ENCODE peak calls at places on chromosomes 12 and 14, in nine cellular contexts. One of them, this sample, is unnamed.

GRCh38 chr14:31139301-31139847 is 68.2 kb downstream of the HECTD1 start:
- DNase-seq in fibroblast of lung: no peak
- DNase-seq in mucosa of descending colon: no peak
- DNase-seq in HFFc6: no peak
- DNase-seq in AG09319: no peak
- DNase-seq in foreskin fibroblast: no peak
- DNase-seq in omental fat pad: no peak
- DNase-seq in type B pancreatic cell: no peak
- DNase-seq in upper lobe of left lung: no peak
- DNase-seq in this sample: no peak

GRCh38 chr12:90908465-90908864 is 46.5 kb downstream of the CCER1 start:
- DNase-seq in omental fat pad: no peak
- DNase-seq in upper lobe of left lung: no peak
- DNase-seq in type B pancreatic cell: no peak
- DNase-seq in fibroblast of lung: peak
- DNase-seq in mucosa of descending colon: no peak
- DNase-seq in AG09319: peak
- DNase-seq in HFFc6: peak
- DNase-seq in foreskin fibroblast: peak
- DNase-seq in this sample: no peak

GRCh38 chr12:44847403-44847802 is 28.7 kb downstream of the NELL2 start:
- DNase-seq in omental fat pad: no peak
- DNase-seq in upper lobe of left lung: no peak
- DNase-seq in AG09319: no peak
- DNase-seq in mucosa of descending colon: no peak
- DNase-seq in HFFc6: no peak
- DNase-seq in fibroblast of lung: no peak
- DNase-seq in foreskin fibroblast: no peak
- DNase-seq in type B pancreatic cell: no peak
- DNase-seq in this sample: no peak

GRCh38 chr14:62674833-62675232 is 370.4 kb downstream of the KCNH5 start:
- DNase-seq in type B pancreatic cell: no peak
- DNase-seq in fibroblast of lung: no peak
- DNase-seq in foreskin fibroblast: no peak
- DNase-seq in mucosa of descending colon: no peak
- DNase-seq in HFFc6: no peak
- DNase-seq in omental fat pad: no peak
- DNase-seq in upper lobe of left lung: peak
- DNase-seq in AG09319: no peak
- DNase-seq in this sample: no peak

GRCh38 chr12:6553051-6553868 is 2.6 kb downstream of the IFFO1 start:
- DNase-seq in upper lobe of left lung: no peak
- DNase-seq in mucosa of descending colon: no peak
- DNase-seq in fibroblast of lung: peak
- DNase-seq in omental fat pad: no peak
- DNase-seq in HFFc6: peak
- DNase-seq in foreskin fibroblast: peak
- DNase-seq in AG09319: no peak
- DNase-seq in type B pancreatic cell: no peak
- DNase-seq in this sample: no peak

GRCh38 chr14:82854131-82854530 is 1320.5 kb upstream of the SEL1L start:
- DNase-seq in upper lobe of left lung: no peak
- DNase-seq in mucosa of descending colon: no peak
- DNase-seq in foreskin fibroblast: no peak
- DNase-seq in AG09319: no peak
- DNase-seq in fibroblast of lung: no peak
- DNase-seq in omental fat pad: no peak
- DNase-seq in type B pancreatic cell: no peak
- DNase-seq in HFFc6: no peak
- DNase-seq in this sample: no peak

GRCh38 chr12:3976351-3976938 is 103.2 kb upstream of the PARP11 start:
- DNase-seq in type B pancreatic cell: no peak
- DNase-seq in AG09319: no peak
- DNase-seq in mucosa of descending colon: no peak
- DNase-seq in omental fat pad: no peak
- DNase-seq in upper lobe of left lung: no peak
- DNase-seq in HFFc6: no peak
- DNase-seq in foreskin fibroblast: no peak
- DNase-seq in fibroblast of lung: no peak
- DNase-seq in this sample: no peak

GRCh38 chr12:94140556-94140955 is 7.8 kb upstream of the PLXNC1 start:
- DNase-seq in foreskin fibroblast: peak
- DNase-seq in HFFc6: peak
- DNase-seq in type B pancreatic cell: no peak
- DNase-seq in upper lobe of left lung: peak
- DNase-seq in omental fat pad: no peak
- DNase-seq in fibroblast of lung: no peak
- DNase-seq in AG09319: no peak
- DNase-seq in mucosa of descending colon: peak
- DNase-seq in this sample: peak

GRCh38 chr12:51450816-51451215 is 26.2 kb downstream of the SLC4A8 start:
- DNase-seq in mucosa of descending colon: no peak
- DNase-seq in upper lobe of left lung: no peak
- DNase-seq in omental fat pad: no peak
- DNase-seq in foreskin fibroblast: no peak
- DNase-seq in type B pancreatic cell: no peak
- DNase-seq in AG09319: no peak
- DNase-seq in fibroblast of lung: no peak
- DNase-seq in HFFc6: no peak
- DNase-seq in this sample: no peak

GRCh38 chr14:72169521-72169920 is 237.3 kb downstream of the RGS6 start:
- DNase-seq in type B pancreatic cell: no peak
- DNase-seq in mucosa of descending colon: no peak
- DNase-seq in foreskin fibroblast: no peak
- DNase-seq in omental fat pad: no peak
- DNase-seq in AG09319: no peak
- DNase-seq in fibroblast of lung: no peak
- DNase-seq in HFFc6: no peak
- DNase-seq in upper lobe of left lung: no peak
- DNase-seq in this sample: no peak

GRCh38 chr12:2334291-2335088 is 281.7 kb downstream of the CACNA1C start:
- DNase-seq in upper lobe of left lung: no peak
- DNase-seq in omental fat pad: no peak
- DNase-seq in AG09319: no peak
- DNase-seq in fibroblast of lung: no peak
- DNase-seq in type B pancreatic cell: no peak
- DNase-seq in HFFc6: no peak
- DNase-seq in foreskin fibroblast: no peak
- DNase-seq in mucosa of descending colon: no peak
- DNase-seq in this sample: no peak

GRCh38 chr12:107474639-107475539 is 210.7 kb upstream of the PWP1 start:
- DNase-seq in fibroblast of lung: no peak
- DNase-seq in HFFc6: no peak
- DNase-seq in omental fat pad: no peak
- DNase-seq in AG09319: no peak
- DNase-seq in foreskin fibroblast: no peak
- DNase-seq in upper lobe of left lung: no peak
- DNase-seq in type B pancreatic cell: no peak
- DNase-seq in mucosa of descending colon: no peak
- DNase-seq in this sample: no peak

GRCh38 chr12:132908145-132909029 is 21.0 kb upstream of the CHFR start:
- DNase-seq in mucosa of descending colon: peak
- DNase-seq in HFFc6: peak
- DNase-seq in fibroblast of lung: peak
- DNase-seq in type B pancreatic cell: peak
- DNase-seq in foreskin fibroblast: peak
- DNase-seq in AG09319: peak
- DNase-seq in omental fat pad: peak
- DNase-seq in upper lobe of left lung: peak
- DNase-seq in this sample: peak

GRCh38 chr14:70893842-70894237 is 13.4 kb upstream of the PCNX1 start:
- DNase-seq in fibroblast of lung: no peak
- DNase-seq in AG09319: no peak
- DNase-seq in omental fat pad: no peak
- DNase-seq in mucosa of descending colon: no peak
- DNase-seq in foreskin fibroblast: no peak
- DNase-seq in upper lobe of left lung: no peak
- DNase-seq in HFFc6: no peak
- DNase-seq in type B pancreatic cell: no peak
- DNase-seq in this sample: no peak

GRCh38 chr14:104935026-104935650 is 10.5 kb downstream of the PLD4 start:
- DNase-seq in type B pancreatic cell: no peak
- DNase-seq in foreskin fibroblast: no peak
- DNase-seq in upper lobe of left lung: no peak
- DNase-seq in fibroblast of lung: no peak
- DNase-seq in AG09319: no peak
- DNase-seq in mucosa of descending colon: peak
- DNase-seq in HFFc6: no peak
- DNase-seq in omental fat pad: no peak
- DNase-seq in this sample: no peak

GRCh38 chr14:104935955-104936354 is 11.3 kb downstream of the PLD4 start:
- DNase-seq in omental fat pad: no peak
- DNase-seq in HFFc6: no peak
- DNase-seq in foreskin fibroblast: no peak
- DNase-seq in AG09319: no peak
- DNase-seq in upper lobe of left lung: no peak
- DNase-seq in type B pancreatic cell: no peak
- DNase-seq in mucosa of descending colon: no peak
- DNase-seq in fibroblast of lung: no peak
- DNase-seq in this sample: no peak

GRCh38 chr14:104937694-104938365 is 13.2 kb downstream of the PLD4 start:
- DNase-seq in fibroblast of lung: no peak
- DNase-seq in omental fat pad: no peak
- DNase-seq in foreskin fibroblast: no peak
- DNase-seq in AG09319: no peak
- DNase-seq in HFFc6: no peak
- DNase-seq in mucosa of descending colon: no peak
- DNase-seq in upper lobe of left lung: no peak
- DNase-seq in type B pancreatic cell: no peak
- DNase-seq in this sample: no peak

GRCh38 chr14:104937161-104937560 is 12.5 kb downstream of the PLD4 start:
- DNase-seq in AG09319: no peak
- DNase-seq in mucosa of descending colon: no peak
- DNase-seq in foreskin fibroblast: no peak
- DNase-seq in type B pancreatic cell: no peak
- DNase-seq in HFFc6: no peak
- DNase-seq in fibroblast of lung: no peak
- DNase-seq in omental fat pad: no peak
- DNase-seq in upper lobe of left lung: no peak
- DNase-seq in this sample: no peak

GRCh38 chr14:104936361-104937155 is 11.9 kb downstream of the PLD4 start:
- DNase-seq in HFFc6: no peak
- DNase-seq in fibroblast of lung: no peak
- DNase-seq in AG09319: no peak
- DNase-seq in mucosa of descending colon: peak
- DNase-seq in type B pancreatic cell: peak
- DNase-seq in upper lobe of left lung: no peak
- DNase-seq in omental fat pad: no peak
- DNase-seq in foreskin fibroblast: no peak
- DNase-seq in this sample: no peak
- TF ChIP-seq CTCF in HFFc6: no peak
- TF ChIP-seq CTCF in fibroblast of lung: no peak
- TF ChIP-seq CTCF in AG09319: no peak
- TF ChIP-seq CTCF in mucosa of descending colon: no peak
- TF ChIP-seq CTCF in type B pancreatic cell: no peak
- TF ChIP-seq CTCF in upper lobe of left lung: no peak
- TF ChIP-seq CTCF in omental fat pad: no peak
- TF ChIP-seq CTCF in foreskin fibroblast: no peak
- TF ChIP-seq CTCF in this sample: no peak

DNA sequence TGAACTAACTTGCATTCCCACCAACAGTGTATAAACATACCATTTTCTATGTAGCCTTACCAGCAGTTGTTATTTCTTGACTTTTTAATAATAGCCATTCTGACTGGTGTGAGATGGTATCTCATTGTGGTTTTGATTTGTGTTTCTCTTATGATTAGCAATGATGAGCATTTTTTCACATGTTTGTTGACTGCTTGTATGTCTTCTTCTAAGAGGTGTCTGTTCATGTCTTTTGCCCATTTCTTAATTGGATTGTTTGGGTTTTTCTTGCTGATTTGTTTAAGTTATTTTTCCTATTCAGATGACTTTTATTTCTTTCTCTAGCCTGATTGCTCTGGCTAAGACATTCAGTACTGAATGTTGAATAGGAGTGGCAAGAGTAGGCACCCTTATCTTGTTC is 230.3 kb downstream of the DAD1 start:
- DNase-seq in type B pancreatic cell: no peak
- DNase-seq in foreskin fibroblast: no peak
- DNase-seq in omental fat pad: no peak
- DNase-seq in mucosa of descending colon: no peak
- DNase-seq in HFFc6: no peak
- DNase-seq in fibroblast of lung: no peak
- DNase-seq in AG09319: no peak
- DNase-seq in upper lobe of left lung: no peak
- DNase-seq in this sample: no peak
- TF ChIP-seq CTCF in type B pancreatic cell: no peak
- TF ChIP-seq CTCF in foreskin fibroblast: no peak
- TF ChIP-seq CTCF in omental fat pad: no peak
- TF ChIP-seq CTCF in mucosa of descending colon: no peak
- TF ChIP-seq CTCF in HFFc6: no peak
- TF ChIP-seq CTCF in fibroblast of lung: no peak
- TF ChIP-seq CTCF in AG09319: no peak
- TF ChIP-seq CTCF in upper lobe of left lung: no peak
- TF ChIP-seq CTCF in this sample: no peak

DNA sequence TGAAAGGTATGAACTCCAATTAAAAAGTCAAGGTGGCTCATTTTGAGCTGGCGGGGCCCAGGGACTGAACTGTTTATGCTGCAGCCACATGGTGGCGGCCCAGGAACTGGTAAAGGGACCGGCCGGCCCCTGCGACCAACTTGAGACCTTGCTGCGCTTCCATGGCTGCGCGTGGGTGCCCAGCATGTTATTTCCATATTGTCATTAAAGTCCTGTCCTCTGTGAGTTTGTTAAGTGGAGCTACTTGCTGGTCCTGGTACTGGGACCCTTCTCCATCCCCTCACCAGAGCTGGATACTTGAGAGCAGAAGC is 62.3 kb downstream of the BEGAIN start:
- DNase-seq in type B pancreatic cell: peak
- DNase-seq in mucosa of descending colon: no peak
- DNase-seq in upper lobe of left lung: peak
- DNase-seq in omental fat pad: peak
- DNase-seq in foreskin fibroblast: peak
- DNase-seq in AG09319: no peak
- DNase-seq in HFFc6: no peak
- DNase-seq in fibroblast of lung: peak
- DNase-seq in this sample: peak
- TF ChIP-seq CTCF in type B pancreatic cell: peak
- TF ChIP-seq CTCF in mucosa of descending colon: no peak
- TF ChIP-seq CTCF in upper lobe of left lung: peak
- TF ChIP-seq CTCF in omental fat pad: no peak
- TF ChIP-seq CTCF in foreskin fibroblast: peak
- TF ChIP-seq CTCF in AG09319: no peak
- TF ChIP-seq CTCF in HFFc6: peak
- TF ChIP-seq CTCF in fibroblast of lung: no peak
- TF ChIP-seq CTCF in this sample: peak

DNA sequence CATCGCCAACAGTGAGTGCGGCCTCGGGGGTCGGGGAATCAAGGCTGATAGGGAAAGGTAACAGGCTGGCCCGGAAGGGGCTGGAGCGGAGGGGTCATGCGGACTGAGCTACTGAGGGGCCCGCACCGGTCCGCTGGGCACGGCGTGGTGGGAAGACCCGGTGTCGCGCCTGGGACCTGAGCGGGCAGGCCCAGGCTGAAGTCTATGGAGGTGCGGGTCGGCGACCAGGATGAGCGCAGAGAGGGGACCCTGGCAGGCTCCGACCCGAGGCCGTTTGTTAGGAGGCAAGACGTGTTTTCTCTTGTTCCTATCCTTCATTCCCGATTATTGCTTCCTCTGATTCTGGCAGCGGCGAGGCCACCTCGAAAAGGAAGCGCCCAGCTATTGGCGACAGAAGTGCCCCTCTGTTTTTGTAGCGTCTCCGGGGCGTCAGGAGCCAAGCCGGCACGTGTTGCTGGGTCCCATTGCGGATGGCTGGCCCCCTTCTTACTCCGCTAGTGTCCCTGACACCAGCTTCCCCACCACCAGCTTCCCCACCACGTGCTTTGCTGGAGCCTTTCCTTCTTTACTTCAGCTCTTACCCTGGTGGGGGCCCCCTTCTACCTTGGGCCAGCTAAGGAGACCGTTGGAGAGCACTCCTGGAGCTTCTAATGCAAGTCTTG is 587 bp downstream of the PA2G4 start:
- DNase-seq in omental fat pad: no peak
- DNase-seq in HFFc6: no peak
- DNase-seq in AG09319: no peak
- DNase-seq in fibroblast of lung: no peak
- DNase-seq in upper lobe of left lung: peak
- DNase-seq in mucosa of descending colon: no peak
- DNase-seq in foreskin fibroblast: peak
- DNase-seq in type B pancreatic cell: peak
- DNase-seq in this sample: no peak
- TF ChIP-seq CTCF in omental fat pad: no peak
- TF ChIP-seq CTCF in HFFc6: peak
- TF ChIP-seq CTCF in AG09319: no peak
- TF ChIP-seq CTCF in fibroblast of lung: no peak
- TF ChIP-seq CTCF in upper lobe of left lung: no peak
- TF ChIP-seq CTCF in mucosa of descending colon: no peak
- TF ChIP-seq CTCF in foreskin fibroblast: no peak
- TF ChIP-seq CTCF in type B pancreatic cell: no peak
- TF ChIP-seq CTCF in this sample: no peak

This sample was measured in natural killer cell.